ENCODE peak calls at places on chromosome 6, in four cellular contexts. One of them, this sample, is unnamed.

GRCh38 chr6:2376429-2377355 is 131.3 kb upstream of the GMDS start:
- DNase-seq in NCI-H2081: no peak
- DNase-seq in head of caudate nucleus: no peak
- DNase-seq in lower lobe of right lung: no peak
- DNase-seq in this sample: no peak

GRCh38 chr6:55659304-55659703 is 80.3 kb upstream of the HMGCLL1 start:
- DNase-seq in NCI-H2081: no peak
- DNase-seq in head of caudate nucleus: no peak
- DNase-seq in lower lobe of right lung: no peak
- DNase-seq in this sample: no peak

GRCh38 chr6:144660545-144660944 is 375.4 kb downstream of the UTRN start:
- DNase-seq in NCI-H2081: peak; percentile 33
- DNase-seq in head of caudate nucleus: no peak
- DNase-seq in lower lobe of right lung: no peak
- DNase-seq in this sample: no peak

GRCh38 chr6:16239090-16239797 is 857 bp downstream of the GMPR start:
- DNase-seq in NCI-H2081: peak; percentile 69
- DNase-seq in head of caudate nucleus: peak; percentile 75
- DNase-seq in lower lobe of right lung: peak; percentile 85
- DNase-seq in this sample: peak; percentile 48

GRCh38 chr6:156884306-156884705 is 107.1 kb downstream of the ARID1B start:
- DNase-seq in NCI-H2081: no peak
- DNase-seq in head of caudate nucleus: no peak
- DNase-seq in lower lobe of right lung: no peak
- DNase-seq in this sample: no peak

GRCh38 chr6:155171109-155171746 is 92.6 kb upstream of the CLDN20 start:
- DNase-seq in NCI-H2081: peak; percentile 13
- DNase-seq in head of caudate nucleus: peak; percentile 22
- DNase-seq in lower lobe of right lung: no peak
- DNase-seq in this sample: no peak

GRCh38 chr6:144528605-144529425 is 243.7 kb downstream of the UTRN start:
- DNase-seq in NCI-H2081: no peak
- DNase-seq in head of caudate nucleus: no peak
- DNase-seq in lower lobe of right lung: no peak
- DNase-seq in this sample: peak; percentile 47

GRCh38 chr6:168101201-168102092 is 22.4 kb upstream of the FRMD1 start:
- DNase-seq in NCI-H2081: no peak
- DNase-seq in head of caudate nucleus: no peak
- DNase-seq in lower lobe of right lung: peak; percentile 45
- DNase-seq in this sample: no peak

GRCh38 chr6:44533221-44533820 is 145.8 kb downstream of the CDC5L start:
- DNase-seq in NCI-H2081: no peak
- DNase-seq in head of caudate nucleus: no peak
- DNase-seq in lower lobe of right lung: no peak
- DNase-seq in this sample: no peak

GRCh38 chr6:163099621-163100171 is 314.8 kb upstream of the QKI start:
- DNase-seq in NCI-H2081: no peak
- DNase-seq in head of caudate nucleus: peak; percentile 18
- DNase-seq in lower lobe of right lung: no peak
- DNase-seq in this sample: no peak

GRCh38 chr6:167825059-167825758 is 1.5 kb upstream of the AFDN start:
- DNase-seq in NCI-H2081: no peak
- DNase-seq in head of caudate nucleus: no peak
- DNase-seq in lower lobe of right lung: no peak
- DNase-seq in this sample: peak; percentile 68

GRCh38 chr6:35341557-35341956 is 801 bp upstream of the PPARD start:
- DNase-seq in NCI-H2081: no peak
- DNase-seq in head of caudate nucleus: no peak
- DNase-seq in lower lobe of right lung: no peak
- DNase-seq in this sample: no peak

GRCh38 chr6:28709478-28710349 is 184.0 kb downstream of the GPX5 start:
- DNase-seq in NCI-H2081: no peak
- DNase-seq in head of caudate nucleus: no peak
- DNase-seq in lower lobe of right lung: no peak
- DNase-seq in this sample: no peak

GRCh38 chr6:26520088-26520839 is 17.9 kb upstream of the HMGN4 start:
- DNase-seq in NCI-H2081: no peak
- DNase-seq in head of caudate nucleus: peak; percentile 61
- DNase-seq in lower lobe of right lung: no peak
- DNase-seq in this sample: no peak

GRCh38 chr6:13113956-13114593 is 214.3 kb downstream of the TBC1D7 start:
- DNase-seq in NCI-H2081: no peak
- DNase-seq in head of caudate nucleus: no peak
- DNase-seq in lower lobe of right lung: no peak
- DNase-seq in this sample: no peak

GRCh38 chr6:5866547-5867051 is 140.1 kb downstream of the NRN1 start:
- DNase-seq in NCI-H2081: peak; percentile 64
- DNase-seq in head of caudate nucleus: no peak
- DNase-seq in lower lobe of right lung: no peak
- DNase-seq in this sample: no peak

GRCh38 chr6:28522594-28523557 is 2.8 kb upstream of the GPX5 start:
- DNase-seq in NCI-H2081: peak; percentile 3
- DNase-seq in head of caudate nucleus: no peak
- DNase-seq in lower lobe of right lung: no peak
- DNase-seq in this sample: no peak